ENCODE peak calls at places on chromosomes 12 and 14, in nine cellular contexts. U is activated naive CD8-positive, alpha-beta T cell treated with anti-CD3 and anti-CD28 coated beads, Interleukin-2, amount 50 U/mL, for 24 hours; O is H7; H is 8988T; J is NCI-H187; D is activated CD8-positive, alpha-beta T cell treated with anti-CD3 and anti-CD28 coated beads, Interleukin-2, amount 10 ng/mL, durations not matched to agents 7 days and 5 days; V is adrenal gland; Q is activated CD4-positive, alpha-beta memory T cell treated with anti-CD3 and anti-CD28 coated beads for 36 hours; Z is EL. N is an unnamed sample.
A peak's percentile ranks its signal among the peaks of the same experiment; 100 is the strongest.

GRCh38 chr12:106733660-106734059 is 40.8 kb upstream of the RIC8B start:
- DNase-seq in U (no peak), O (no peak), H (no peak), J (no peak), D (no peak), V (no peak), Q (no peak), Z (no peak), N (no peak)

GRCh38 chr14:80414080-80414479 is 202.8 kb upstream of the DIO2 start:
- DNase-seq in U (no peak), O (no peak), H (no peak), J (no peak), D (no peak), V (no peak), Q (no peak), Z (no peak), N (no peak)

GRCh38 chr12:124512667-124513296 is 54.6 kb downstream of the NCOR2 start:
- DNase-seq in U (no peak), O (peak; percentile 95), H (no peak), J (no peak), D (no peak), V (peak; percentile 95), Q (no peak), Z (peak; percentile 98), N (peak; percentile 93)

GRCh38 chr14:103372552-103373304 is 12.5 kb upstream of the MARK3 start:
- DNase-seq in U (peak; percentile 16), O (peak; percentile 64), H (peak; percentile 78), J (no peak), D (no peak), V (peak; percentile 86), Q (peak; percentile 64), Z (peak; percentile 96), N (peak; percentile 51)

GRCh38 chr12:126198516-126198915 is 1133.3 kb downstream of the AACS start:
- DNase-seq in U (no peak), O (no peak), H (no peak), J (no peak), D (no peak), V (no peak), Q (no peak), Z (no peak), N (no peak)

GRCh38 chr14:51862171-51862838 is 1.9 kb downstream of the GNG2 start:
- DNase-seq in U (no peak), O (no peak), H (no peak), J (no peak), D (peak; percentile 53), V (no peak), Q (peak; percentile 55), Z (peak; percentile 7), N (peak; percentile 26)

GRCh38 chr14:72608391-72609204 is 285.3 kb downstream of the DPF3 start:
- DNase-seq in U (no peak), O (no peak), H (peak; percentile 62), J (no peak), D (no peak), V (no peak), Q (peak; percentile 10), Z (peak; percentile 98), N (no peak)

GRCh38 chr12:96780330-96780729 is 126.7 kb upstream of the NEDD1 start:
- DNase-seq in U (no peak), O (no peak), H (no peak), J (no peak), D (no peak), V (no peak), Q (no peak), Z (no peak), N (no peak)

GRCh38 chr12:125089626-125090025 is 24.4 kb downstream of the AACS start:
- DNase-seq in U (no peak), O (no peak), H (no peak), J (no peak), D (no peak), V (no peak), Q (no peak), Z (no peak), N (no peak)

GRCh38 chr12:65355461-65355860 is 77.0 kb downstream of the MSRB3 start:
- DNase-seq in U (no peak), O (no peak), H (no peak), J (no peak), D (no peak), V (no peak), Q (no peak), Z (peak; percentile 44), N (no peak)

GRCh38 chr14:85333313-85333712 is 196.6 kb upstream of the FLRT2 start:
- DNase-seq in U (no peak), O (no peak), H (no peak), J (no peak), D (no peak), V (no peak), Q (no peak), Z (peak; percentile 33), N (no peak)

GRCh38 chr14:89805501-89805900 is 149.0 kb downstream of the EFCAB11 start:
- DNase-seq in U (no peak), O (no peak), H (no peak), J (no peak), D (no peak), V (no peak), Q (no peak), Z (peak; percentile 21), N (no peak)

GRCh38 chr12:3992945-3993344 is 119.7 kb upstream of the PARP11 start:
- DNase-seq in U (no peak), O (no peak), H (no peak), J (no peak), D (no peak), V (no peak), Q (no peak), Z (no peak), N (no peak)

GRCh38 chr12:116365606-116366455 is 88.3 kb upstream of the MED13L start:
- DNase-seq in U (no peak), O (no peak), H (no peak), J (no peak), D (no peak), V (no peak), Q (no peak), Z (no peak), N (no peak)

GRCh38 chr14:104551851-104552737 is 27.5 kb upstream of the C14orf180 start:
- DNase-seq in U (no peak), O (peak; percentile 65), H (peak; percentile 33), J (no peak), D (no peak), V (no peak), Q (no peak), Z (no peak), N (no peak)